ENCODE peak calls at places on chromosomes 11 and 22, in four cellular contexts. Y is WTC11, C is H1, I is K562. B is an unnamed sample.

GRCh38 chr11:116114198-116114651 is 610.0 kb upstream of the CADM1 start:
- DNase-seq in I (no peak), Y (no peak), C (no peak), B (no peak)

GRCh38 chr11:29324328-29324727 is 692.5 kb downstream of the KCNA4 start:
- DNase-seq in I (no peak), C (no peak), Y (no peak), B (no peak)

GRCh38 chr11:8035225-8035846 is 45.7 kb upstream of the TUB start:
- DNase-seq in I (no peak), Y (no peak), C (no peak), B (no peak)

GRCh38 chr11:35304393-35304790 is 115.0 kb downstream of the SLC1A2 start:
- DNase-seq in C (no peak), I (no peak), Y (no peak), B (no peak)

GRCh38 chr11:100857236-100858005 is 170.3 kb downstream of the ARHGAP42 start:
- DNase-seq in Y (no peak), C (no peak), I (no peak), B (no peak)

GRCh38 chr11:82980292-82980691 is 78.8 kb downstream of the DDIAS start:
- DNase-seq in Y (no peak), C (no peak), I (no peak), B (no peak)

GRCh38 chr22:41991111-41991510 is 7.5 kb upstream of the WBP2NL start:
- DNase-seq in Y (no peak), I (no peak), C (no peak), B (no peak)

GRCh38 chr11:31813961-31814868 is 3.1 kb upstream of the PAX6 start:
- DNase-seq in I (no peak), C (no peak), Y (peak), B (peak)

GRCh38 chr11:44306469-44307244 is 3.3 kb downstream of the ALX4 start:
- DNase-seq in I (no peak), C (no peak), Y (no peak), B (peak)
- TF ChIP-seq TEAD4 in I (no peak), C (no peak), Y (no peak), B (no peak)

GRCh38 chr11:70844387-70844786 is 408.0 kb downstream of the SHANK2 start:
- DNase-seq in I (no peak), C (no peak), Y (no peak), B (no peak)

GRCh38 chr11:70843906-70844305 is 408.5 kb downstream of the SHANK2 start:
- DNase-seq in C (no peak), I (no peak), Y (no peak), B (no peak)

GRCh38 chr11:70848243-70848750 is 404.1 kb downstream of the SHANK2 start:
- DNase-seq in Y (no peak), C (no peak), I (no peak), B (no peak)

GRCh38 chr11:70846781-70847400 is 405.5 kb downstream of the SHANK2 start:
- DNase-seq in C (no peak), Y (no peak), I (no peak), B (no peak)

GRCh38 chr11:70845761-70846160 is 406.6 kb downstream of the SHANK2 start:
- DNase-seq in I (no peak), C (no peak), Y (no peak), B (no peak)
- TF ChIP-seq TEAD4 in I (no peak), C (no peak), Y (no peak), B (no peak)

GRCh38 chr22:29483254-29483653 is 3.2 kb downstream of the NEFH start:
- DNase-seq in C (no peak), Y (no peak), I (no peak), B (no peak)
- TF ChIP-seq TEAD4 in C (no peak), Y (no peak), I (no peak), B (no peak)

DNA sequence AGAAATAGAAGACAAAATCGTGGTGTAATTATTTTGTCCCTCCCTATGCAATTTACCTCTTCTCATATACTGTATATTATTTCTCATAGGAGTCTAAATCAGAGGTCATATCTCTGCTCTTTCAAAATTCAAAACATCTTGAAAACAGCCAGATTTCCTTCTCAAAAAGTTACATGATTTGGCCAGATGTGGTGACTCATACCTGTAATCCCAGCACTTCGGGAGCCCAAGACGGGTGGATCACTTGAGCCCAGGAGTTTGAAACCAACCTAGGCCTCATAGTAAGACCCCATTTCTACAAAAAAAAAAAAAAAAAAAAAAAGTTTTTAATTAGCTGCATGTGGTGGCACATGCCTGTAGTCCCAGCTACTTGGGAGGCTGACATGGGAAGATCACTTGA is 29.0 kb upstream of the DNAJB7 start:
- DNase-seq in Y (no peak), C (no peak), I (no peak), B (no peak)
- TF ChIP-seq TEAD4 in Y (no peak), C (no peak), I (no peak), B (no peak)